ENCODE peak calls at places on chromosomes 12 and 14, in five cellular contexts. B, E, H, L and C are unnamed samples.

GRCh38 chr12:115294443-115295133 is 610.6 kb upstream of the TBX3 start:
- DNase-seq in B (no peak), H (peak), E (no peak), L (no peak), C (no peak)

GRCh38 chr14:64772394-64772950 is 68.2 kb downstream of the PLEKHG3 start:
- DNase-seq in E (no peak), H (no peak), B (no peak), L (no peak), C (no peak)

GRCh38 chr12:48542300-48542928 is 17.0 kb downstream of the OR8S1 start:
- DNase-seq in L (peak), H (peak), B (peak), E (peak), C (peak)

GRCh38 chr12:115108129-115109100 is 424.4 kb upstream of the TBX3 start:
- DNase-seq in B (no peak), L (no peak), E (no peak), H (no peak), C (no peak)

GRCh38 chr14:56219666-56220413 is 101.6 kb downstream of the PELI2 start:
- DNase-seq in L (no peak), E (no peak), H (peak), B (no peak), C (no peak)

GRCh38 chr12:132379576-132379975 is 50.2 kb upstream of the GALNT9 start:
- DNase-seq in B (no peak), E (no peak), H (no peak), L (no peak), C (no peak)

GRCh38 chr14:24839617-24840203 is 205.7 kb upstream of the GZMB start:
- DNase-seq in H (no peak), L (no peak), E (no peak), B (no peak), C (no peak)

GRCh38 chr14:70896981-70897380 is 10.3 kb upstream of the PCNX1 start:
- DNase-seq in H (no peak), L (no peak), E (no peak), B (no peak), C (no peak)

GRCh38 chr12:65881965-65882413 is 57.7 kb downstream of the HMGA2 start:
- DNase-seq in H (peak), L (no peak), B (peak), E (no peak), C (no peak)

GRCh38 chr12:24960222-24960855 is 11.4 kb upstream of the BCAT1 start:
- DNase-seq in L (peak), B (peak), E (no peak), H (peak), C (peak)

GRCh38 chr14:99564256-99564902 is 39.6 kb downstream of the CCDC85C start:
- DNase-seq in E (no peak), L (no peak), H (peak), B (no peak), C (no peak)

GRCh38 chr14:31746326-31746725 is 185.1 kb downstream of the NUBPL start:
- DNase-seq in E (no peak), B (no peak), H (no peak), L (no peak), C (no peak)

GRCh38 chr12:131003676-131004075 is 50.0 kb downstream of the ADGRD1 start:
- DNase-seq in L (no peak), H (no peak), B (no peak), E (no peak), C (no peak)

GRCh38 chr12:124743479-124744272 is 120.0 kb downstream of the SCARB1 start:
- DNase-seq in E (no peak), H (no peak), L (no peak), B (no peak), C (no peak)

GRCh38 chr12:85985996-85986395 is 111.9 kb downstream of the NTS start:
- DNase-seq in H (no peak), E (no peak), L (no peak), B (no peak), C (no peak)

GRCh38 chr12:92034858-92035401 is 110.7 kb downstream of the BTG1 start:
- DNase-seq in H (peak), B (peak), L (peak), E (peak), C (peak)

GRCh38 chr12:118544569-118544968 is 168.2 kb downstream of the SUDS3 start:
- DNase-seq in L (no peak), B (no peak), H (no peak), E (no peak), C (no peak)

GRCh38 chr14:100547633-100548294 is 39.5 kb downstream of the BEGAIN start:
- DNase-seq in H (peak), L (no peak), E (peak), B (peak), C (no peak)

GRCh38 chr12:95546491-95546813 is 4.8 kb downstream of the USP44 start:
- DNase-seq in E (no peak), L (no peak), H (no peak), B (no peak), C (no peak)

GRCh38 chr14:77843155-77843554 is 43.2 kb downstream of the ADCK1 start:
- DNase-seq in B (no peak), H (no peak), L (no peak), E (no peak), C (no peak)

GRCh38 chr12:62866451-62867082 is 68.4 kb downstream of the PPM1H start:
- DNase-seq in H (peak), L (peak), B (no peak), E (no peak), C (no peak)

GRCh38 chr12:591571-592505 is 71.4 kb downstream of the NINJ2 start:
- DNase-seq in B (no peak), H (no peak), E (no peak), L (no peak), C (peak)

GRCh38 chr12:591167-591570 is 72.1 kb downstream of the NINJ2 start:
- DNase-seq in L (no peak), E (no peak), B (no peak), H (no peak), C (no peak)

GRCh38 chr12:590206-590750 is 73.0 kb downstream of the NINJ2 start:
- DNase-seq in H (no peak), B (no peak), L (no peak), E (no peak), C (no peak)

GRCh38 chr12:597926-598568 is 65.2 kb downstream of the NINJ2 start:
- DNase-seq in L (no peak), E (no peak), H (no peak), B (no peak), C (no peak)

GRCh38 chr12:593396-593976 is 69.8 kb downstream of the NINJ2 start:
- DNase-seq in L (no peak), E (no peak), B (no peak), H (no peak), C (no peak)
- TF ChIP-seq CTCF in L (no peak), E (no peak), B (no peak), H (no peak), C (no peak)

GRCh38 chr12:68665016-68665569 is 21.7 kb upstream of the NUP107 start:
- DNase-seq in H (peak), E (no peak), L (no peak), B (no peak), C (no peak)
- TF ChIP-seq CTCF in H (no peak), E (no peak), L (no peak), B (no peak), C (no peak)

GRCh38 chr12:45014396-45014795 is 36.5 kb downstream of the DBX2 start:
- DNase-seq in L (no peak), H (no peak), E (no peak), B (no peak), C (no peak)
- TF ChIP-seq CTCF in L (no peak), H (no peak), E (no peak), B (no peak), C (no peak)

DNA sequence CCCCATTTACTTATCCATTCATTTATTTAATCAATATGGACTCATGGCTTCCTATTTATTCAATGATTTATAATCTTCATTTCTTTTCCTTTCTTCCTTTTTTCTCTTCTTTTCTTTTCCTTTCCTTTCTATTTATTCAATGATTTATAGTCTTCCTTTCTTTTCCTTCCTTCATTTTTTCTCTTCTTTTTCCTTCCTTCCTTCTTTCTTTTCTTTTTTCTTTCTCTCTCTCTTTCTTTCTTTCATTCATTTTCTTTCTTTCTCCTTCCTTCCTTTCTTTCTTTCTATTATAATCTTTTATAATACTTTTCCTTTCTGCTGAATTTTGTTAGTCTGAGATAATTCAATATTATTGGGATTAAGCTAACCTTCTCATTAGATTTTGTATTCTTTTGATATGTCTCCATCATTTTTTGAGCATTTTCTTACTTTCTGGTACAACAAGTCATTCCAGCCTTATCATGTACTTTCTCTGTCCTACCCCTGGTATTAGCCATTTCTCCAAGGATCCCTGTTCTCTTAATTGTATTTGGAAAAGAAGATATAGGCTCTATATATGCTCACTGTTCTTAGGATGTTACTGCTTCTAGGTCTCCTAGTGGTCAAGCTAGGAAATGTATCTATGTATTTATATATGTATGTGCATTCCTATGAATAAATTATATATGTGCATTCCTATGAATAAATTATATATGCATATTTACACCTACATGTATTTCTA is 12.1 kb downstream of the LACRT start:
- DNase-seq in B (no peak), E (no peak), H (peak), L (no peak), C (no peak)
- TF ChIP-seq CTCF in B (peak), E (no peak), H (peak), L (no peak), C (peak)